ENCODE peak calls at places on chromosomes 13 and 19, in nine cellular contexts. E is HS-27A; X is effector memory CD8-positive, alpha-beta T cell; Y is nucleus accumbens; N is fibroblast of mammary gland; O is frontal cortex; J is fibroblast of villous mesenchyme; A is naive thymus-derived CD8-positive, alpha-beta T cell; C is WTC11. D is an unnamed sample.
A peak's percentile ranks its signal among the peaks of the same experiment; 100 is the strongest.

GRCh38 chr19:50380767-50381166 is 3.4 kb upstream of the POLD1 start:
- DNase-seq in E (no peak), X (no peak), Y (no peak), N (no peak), O (no peak), J (no peak), A (no peak), C (no peak), D (no peak)

GRCh38 chr19:3785464-3785937 is 680 bp downstream of the MATK start:
- DNase-seq in E (no peak), X (peak; percentile 18), Y (no peak), N (no peak), O (peak; percentile 58), J (no peak), A (no peak), C (no peak), D (no peak)

GRCh38 chr19:49677232-49677881 is at the start of gene PRMT1:
- DNase-seq in E (no peak), X (peak; percentile 51), Y (peak; percentile 46), N (no peak), O (no peak), J (no peak), A (peak; percentile 41), C (peak; percentile 63), D (no peak)

GRCh38 chr13:58926858-58927257 is 1236.9 kb downstream of the DIAPH3 start:
- DNase-seq in E (no peak), X (no peak), Y (no peak), N (no peak), O (no peak), J (no peak), A (no peak), C (no peak), D (no peak)

GRCh38 chr19:7386308-7386707 is 37.6 kb downstream of the ARHGEF18 start:
- DNase-seq in E (no peak), X (no peak), Y (no peak), N (no peak), O (no peak), J (no peak), A (no peak), C (peak; percentile 35), D (no peak)

GRCh38 chr13:30844548-30845296 is 61.3 kb upstream of the MEDAG start:
- DNase-seq in E (no peak), X (no peak), Y (no peak), N (no peak), O (no peak), J (no peak), A (no peak), C (no peak), D (no peak)

GRCh38 chr19:2064788-2065524 is 13.9 kb upstream of the MKNK2 start:
- DNase-seq in E (no peak), X (no peak), Y (peak; percentile 37), N (no peak), O (no peak), J (no peak), A (no peak), C (no peak), D (peak; percentile 58)

GRCh38 chr13:106617561-106617960 is 49.6 kb upstream of the ARGLU1 start:
- DNase-seq in E (no peak), X (no peak), Y (no peak), N (peak; percentile 61), O (no peak), J (no peak), A (no peak), C (no peak), D (no peak)

GRCh38 chr13:48660356-48661076 is 6.8 kb downstream of the CYSLTR2 start:
- DNase-seq in E (no peak), X (no peak), Y (no peak), N (no peak), O (no peak), J (peak; percentile 21), A (no peak), C (no peak), D (peak; percentile 56)

D was measured in globus pallidus.